ENCODE peak calls at places on chromosomes 6 and 20, in four cellular contexts. One of them, this sample, is unnamed.

GRCh38 chr20:51457281-51457932 is 85.1 kb downstream of the NFATC2 start:
- DNase-seq in uterus: peak
- DNase-seq in astrocyte of the hippocampus: peak
- DNase-seq in OCI-LY7: peak
- DNase-seq in this sample: no peak

GRCh38 chr6:112296122-112296521 is 41.8 kb upstream of the LAMA4 start:
- DNase-seq in uterus: no peak
- DNase-seq in astrocyte of the hippocampus: peak
- DNase-seq in OCI-LY7: peak
- DNase-seq in this sample: no peak

GRCh38 chr6:139644821-139645220 is 270.4 kb upstream of the CITED2 start:
- DNase-seq in uterus: peak
- DNase-seq in astrocyte of the hippocampus: peak
- DNase-seq in OCI-LY7: no peak
- DNase-seq in this sample: peak

GRCh38 chr6:43282060-43282459 is 16.0 kb upstream of the SLC22A7 start:
- DNase-seq in uterus: no peak
- DNase-seq in astrocyte of the hippocampus: no peak
- DNase-seq in OCI-LY7: no peak
- DNase-seq in this sample: no peak

GRCh38 chr6:142925575-142926110 is 19.3 kb downstream of the HIVEP2 start:
- DNase-seq in uterus: no peak
- DNase-seq in astrocyte of the hippocampus: peak
- DNase-seq in OCI-LY7: no peak
- DNase-seq in this sample: no peak

GRCh38 chr6:142803027-142803426 is 141.9 kb downstream of the HIVEP2 start:
- DNase-seq in uterus: no peak
- DNase-seq in astrocyte of the hippocampus: no peak
- DNase-seq in OCI-LY7: no peak
- DNase-seq in this sample: no peak

GRCh38 chr6:163228041-163228440 is 186.5 kb upstream of the QKI start:
- DNase-seq in uterus: no peak
- DNase-seq in astrocyte of the hippocampus: no peak
- DNase-seq in OCI-LY7: no peak
- DNase-seq in this sample: no peak

GRCh38 chr6:131741688-131742393 is 31.0 kb upstream of the CTAGE9 start:
- DNase-seq in uterus: no peak
- DNase-seq in astrocyte of the hippocampus: no peak
- DNase-seq in OCI-LY7: no peak
- DNase-seq in this sample: no peak

GRCh38 chr20:10978713-10979112 is 304.9 kb upstream of the JAG1 start:
- DNase-seq in uterus: no peak
- DNase-seq in astrocyte of the hippocampus: no peak
- DNase-seq in OCI-LY7: no peak
- DNase-seq in this sample: peak

GRCh38 chr20:366042-366718 is 14.4 kb upstream of the TRIB3 start:
- DNase-seq in uterus: no peak
- DNase-seq in astrocyte of the hippocampus: no peak
- DNase-seq in OCI-LY7: no peak
- DNase-seq in this sample: no peak

GRCh38 chr6:76004202-76004601 is 68.3 kb downstream of the IMPG1 start:
- DNase-seq in uterus: no peak
- DNase-seq in astrocyte of the hippocampus: no peak
- DNase-seq in OCI-LY7: no peak
- DNase-seq in this sample: no peak

GRCh38 chr6:79947191-79948173 is at the start of gene ELOVL4:
- DNase-seq in uterus: peak
- DNase-seq in astrocyte of the hippocampus: peak
- DNase-seq in OCI-LY7: no peak
- DNase-seq in this sample: peak

GRCh38 chr20:62734336-62734735 is 25.7 kb downstream of the NTSR1 start:
- DNase-seq in uterus: no peak
- DNase-seq in astrocyte of the hippocampus: no peak
- DNase-seq in OCI-LY7: no peak
- DNase-seq in this sample: peak

GRCh38 chr6:135796884-135797283 is 54.6 kb upstream of the PDE7B start:
- DNase-seq in uterus: no peak
- DNase-seq in astrocyte of the hippocampus: no peak
- DNase-seq in OCI-LY7: no peak
- DNase-seq in this sample: no peak

GRCh38 chr6:79005024-79005423 is 73.0 kb downstream of the PHIP start:
- DNase-seq in uterus: no peak
- DNase-seq in astrocyte of the hippocampus: no peak
- DNase-seq in OCI-LY7: no peak
- DNase-seq in this sample: no peak